ENCODE peak calls at places on chromosomes 5 and 9, in four cellular contexts. H, B, J and E are unnamed samples.
A peak's percentile ranks its signal among the peaks of the same experiment; 100 is the strongest.

GRCh38 chr5:116159006-116159405 is 74.2 kb downstream of the COMMD10 start:
- DNase-seq in J (no peak), B (no peak), H (no peak), E (no peak)

GRCh38 chr5:114360816-114361723 is 800 bp upstream of the KCNN2 start:
- DNase-seq in J (no peak), H (peak; percentile 7), B (no peak), E (peak; percentile 89)

GRCh38 chr9:80664327-80665210 is 1024.8 kb downstream of the TLE1 start:
- DNase-seq in H (peak; percentile 6), J (no peak), B (no peak), E (no peak)

GRCh38 chr9:10268500-10269485 is 344.0 kb downstream of the PTPRD start:
- DNase-seq in H (no peak), B (peak; percentile 5), J (no peak), E (peak; percentile 64)

GRCh38 chr5:612498-613424 is 621 bp downstream of the CEP72 start:
- DNase-seq in B (no peak), J (no peak), H (peak; percentile 40), E (no peak)

GRCh38 chr5:99122976-99123375 is 194.2 kb upstream of the CHD1 start:
- DNase-seq in B (no peak), H (no peak), J (no peak), E (no peak)

GRCh38 chr5:143685416-143685815 is 126.5 kb upstream of the HMHB1 start:
- DNase-seq in B (peak; percentile 24), J (no peak), H (no peak), E (no peak)

GRCh38 chr5:71829206-71829605 is 110.1 kb downstream of the CARTPT start:
- DNase-seq in J (no peak), H (no peak), B (no peak), E (no peak)

GRCh38 chr9:136882109-136882946 is 4.0 kb upstream of the TRAF2 start:
- DNase-seq in J (peak; percentile 58), H (peak; percentile 96), B (peak; percentile 94), E (no peak)

GRCh38 chr9:105656131-105656921 is 5.9 kb upstream of the TAL2 start:
- DNase-seq in H (peak; percentile 49), B (no peak), J (peak; percentile 78), E (peak; percentile 42)

GRCh38 chr9:117737721-117738226 is 33.6 kb downstream of the TLR4 start:
- DNase-seq in J (no peak), H (no peak), B (no peak), E (no peak)

DNA sequence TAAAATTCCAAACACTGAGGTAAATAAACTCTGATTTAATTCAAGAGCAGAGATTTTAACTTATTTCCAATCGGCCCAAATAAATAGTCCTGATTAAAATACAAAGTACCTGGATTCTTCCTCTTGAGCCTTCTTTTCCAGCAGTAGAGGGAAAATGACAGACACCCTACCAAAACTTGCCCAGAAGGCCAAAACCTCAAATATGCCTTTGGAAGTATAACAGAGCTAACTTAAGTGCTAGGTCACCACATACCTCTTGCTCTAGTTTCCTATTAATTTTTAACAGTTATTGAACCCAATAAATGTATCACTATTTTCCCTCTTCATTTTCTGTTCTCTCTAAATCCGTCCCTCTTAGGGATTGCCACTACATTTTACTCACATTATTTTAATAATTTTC is 1.4 kb downstream of the BAAT start:
- DNase-seq in H (no peak), B (no peak), J (no peak), E (no peak)
- TF ChIP-seq HMGXB4 in H (no peak), B (no peak), J (no peak), E (no peak)

GRCh38 chr5:107532182-107532878 is 138.4 kb downstream of the EFNA5 start:
- DNase-seq in H (no peak), B (no peak), J (no peak), E (no peak)
- TF ChIP-seq HMGXB4 in H (no peak), B (no peak), J (no peak), E (no peak)

GRCh38 chr5:58354827-58355226 is 105.1 kb downstream of the PLK2 start:
- DNase-seq in H (no peak), J (no peak), B (no peak), E (no peak)
- TF ChIP-seq HMGXB4 in H (no peak), J (no peak), B (no peak), E (no peak)

GRCh38 chr5:172425402-172425801 is 28.9 kb downstream of the SH3PXD2B start:
- DNase-seq in B (no peak), J (no peak), H (no peak), E (no peak)

GRCh38 chr5:172424111-172424490 is 30.2 kb downstream of the SH3PXD2B start:
- DNase-seq in B (no peak), J (no peak), H (no peak), E (no peak)

GRCh38 chr5:172421020-172421419 is 33.3 kb downstream of the SH3PXD2B start:
- DNase-seq in J (no peak), B (no peak), H (no peak), E (no peak)

GRCh38 chr5:172422255-172422654 is 32.1 kb downstream of the SH3PXD2B start:
- DNase-seq in B (no peak), H (no peak), J (no peak), E (no peak)

GRCh38 chr5:172423379-172424110 is 30.8 kb downstream of the SH3PXD2B start:
- DNase-seq in B (no peak), J (peak; percentile 65), H (peak; percentile 62), E (no peak)
- TF ChIP-seq HMGXB4 in B (no peak), J (no peak), H (no peak), E (no peak)

GRCh38 chr9:35225677-35226076 is 63.9 kb downstream of the UNC13B start:
- DNase-seq in H (no peak), J (no peak), B (no peak), E (no peak)

GRCh38 chr9:35229779-35230143 is 68.0 kb downstream of the UNC13B start:
- DNase-seq in B (no peak), J (no peak), H (no peak), E (no peak)

GRCh38 chr9:35227283-35227682 is 65.5 kb downstream of the UNC13B start:
- DNase-seq in J (no peak), H (no peak), B (no peak), E (no peak)

GRCh38 chr9:35226685-35227084 is 64.9 kb downstream of the UNC13B start:
- DNase-seq in H (no peak), B (no peak), J (no peak), E (no peak)

GRCh38 chr9:35229066-35229778 is 67.4 kb downstream of the UNC13B start:
- DNase-seq in J (no peak), B (no peak), H (no peak), E (no peak)
- TF ChIP-seq HMGXB4 in J (no peak), B (no peak), H (no peak), E (no peak)

DNA sequence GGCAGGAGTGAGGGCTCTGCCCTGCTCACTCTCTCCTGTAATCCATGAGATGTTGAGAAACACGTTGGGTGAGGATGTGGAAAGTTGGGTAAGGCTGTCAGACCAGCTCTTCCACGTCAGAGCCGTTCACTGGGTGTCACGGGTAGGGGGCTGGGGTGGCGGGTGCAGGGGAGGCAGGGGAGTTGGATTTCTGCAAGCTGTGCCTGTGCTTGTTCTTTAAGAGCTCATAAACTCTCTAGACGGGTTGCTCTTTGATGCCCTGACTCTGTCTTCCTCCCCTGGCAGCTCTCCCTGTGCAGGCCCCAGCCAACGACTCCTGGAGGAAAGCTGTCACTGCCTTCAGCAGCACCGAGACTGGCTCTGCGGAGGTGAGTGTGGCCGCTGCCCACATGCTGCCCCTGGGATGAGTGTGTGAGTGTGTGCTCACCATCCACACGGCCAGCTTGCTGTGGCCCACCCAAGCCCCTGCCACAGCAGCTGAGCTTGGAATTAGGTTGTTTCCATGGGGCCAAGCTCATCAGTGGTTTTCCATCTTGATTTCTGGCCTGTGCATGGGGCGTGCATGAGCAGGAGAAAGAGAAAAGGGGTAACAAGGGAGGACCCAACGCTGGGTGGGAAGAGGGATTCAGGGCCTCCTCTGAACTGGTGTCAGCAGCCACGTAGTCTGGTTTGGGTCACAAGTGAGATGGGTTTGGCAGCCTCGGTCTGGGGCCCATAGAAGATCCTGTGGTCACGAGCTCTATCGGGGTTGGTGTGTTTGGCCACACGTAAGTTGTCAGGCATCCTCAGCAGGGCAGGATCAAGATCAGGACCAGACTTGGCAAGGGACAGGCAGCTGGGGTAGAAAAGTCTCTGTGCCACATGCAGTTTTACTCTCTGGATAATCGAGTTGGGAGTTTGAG is 21.0 kb upstream of the POMT1 start:
- DNase-seq in H (no peak), B (no peak), J (no peak), E (no peak)
- TF ChIP-seq HMGXB4 in H (no peak), B (no peak), J (no peak), E (no peak)

GRCh38 chr9:93952784-93953491 is 2.2 kb downstream of the BARX1 start:
- DNase-seq in J (no peak), H (no peak), B (no peak), E (peak; percentile 46)
- TF ChIP-seq HMGXB4 in J (no peak), H (no peak), B (no peak), E (no peak)